ENCODE peak calls at places on chromosomes 2 and 18, in seven cellular contexts. D, Q, K, R, S, M and E are unnamed samples.

GRCh38 chr2:85830645-85831044 is 58.1 kb downstream of the ST3GAL5 start:
- DNase-seq in D (no peak), Q (no peak), K (no peak), R (no peak), S (no peak), M (no peak), E (no peak)

GRCh38 chr2:150473767-150474166 is 13.7 kb downstream of the RND3 start:
- DNase-seq in D (no peak), Q (no peak), K (no peak), R (no peak), S (no peak), M (no peak), E (no peak)

GRCh38 chr2:172196768-172197322 is 94.1 kb upstream of the DLX2 start:
- DNase-seq in D (peak), Q (peak), K (peak), R (no peak), S (no peak), M (no peak), E (no peak)

GRCh38 chr2:63050186-63050915 is at the start of gene OTX1:
- DNase-seq in D (peak), Q (peak), K (peak), R (no peak), S (peak), M (peak), E (no peak)

GRCh38 chr2:231174211-231174651 is 24.2 kb upstream of the ARMC9 start:
- DNase-seq in D (no peak), Q (no peak), K (no peak), R (no peak), S (no peak), M (no peak), E (no peak)

GRCh38 chr18:37006742-37007141 is 177.8 kb downstream of the KIAA1328 start:
- DNase-seq in D (no peak), Q (no peak), K (no peak), R (no peak), S (no peak), M (no peak), E (no peak)

GRCh38 chr2:190407246-190407661 is 901 bp upstream of the MFSD6 start:
- DNase-seq in D (no peak), Q (no peak), K (no peak), R (no peak), S (no peak), M (peak), E (no peak)

GRCh38 chr2:20050712-20051517 is 513 bp downstream of the LAPTM4A start:
- DNase-seq in D (peak), Q (peak), K (no peak), R (no peak), S (peak), M (peak), E (no peak)

GRCh38 chr2:70975237-70975636 is 3.2 kb upstream of the ANKRD53 start:
- DNase-seq in D (no peak), Q (no peak), K (no peak), R (no peak), S (no peak), M (no peak), E (no peak)

GRCh38 chr2:203869610-203870042 is 2.1 kb downstream of the CTLA4 start:
- DNase-seq in D (no peak), Q (peak), K (no peak), R (peak), S (no peak), M (no peak), E (peak)

GRCh38 chr2:5743992-5744391 is 51.8 kb downstream of the SOX11 start:
- DNase-seq in D (no peak), Q (no peak), K (no peak), R (no peak), S (no peak), M (no peak), E (no peak)

GRCh38 chr2:216221806-216222205 is 112.7 kb downstream of the XRCC5 start:
- DNase-seq in D (peak), Q (no peak), K (no peak), R (no peak), S (no peak), M (no peak), E (no peak)

GRCh38 chr18:9506046-9506792 is 30.9 kb downstream of the RALBP1 start:
- DNase-seq in D (no peak), Q (no peak), K (no peak), R (no peak), S (no peak), M (peak), E (no peak)

GRCh38 chr2:122180972-122181371 is 425.5 kb downstream of the TSN start:
- DNase-seq in D (no peak), Q (no peak), K (no peak), R (no peak), S (no peak), M (no peak), E (no peak)

GRCh38 chr2:196169521-196169920 is 1.9 kb downstream of the STK17B start:
- DNase-seq in D (no peak), Q (no peak), K (no peak), R (no peak), S (no peak), M (no peak), E (no peak)

GRCh38 chr2:189127756-189128155 is 51.8 kb downstream of the COL5A2 start:
- DNase-seq in D (no peak), Q (no peak), K (no peak), R (no peak), S (no peak), M (no peak), E (no peak)

GRCh38 chr2:8149011-8149410 is 532.8 kb upstream of the ID2 start:
- DNase-seq in D (no peak), Q (no peak), K (no peak), R (no peak), S (no peak), M (no peak), E (no peak)

GRCh38 chr2:109454304-109454703 is 159.5 kb downstream of the SEPTIN10 start:
- DNase-seq in D (no peak), Q (no peak), K (no peak), R (no peak), S (no peak), M (no peak), E (no peak)

GRCh38 chr2:183034806-183035205 is 3.5 kb downstream of the NCKAP1 start:
- DNase-seq in D (peak), Q (no peak), K (no peak), R (no peak), S (no peak), M (peak), E (no peak)

GRCh38 chr2:239822146-239822945 is 202.8 kb downstream of the NDUFA10 start:
- DNase-seq in D (no peak), Q (peak), K (no peak), R (no peak), S (no peak), M (no peak), E (no peak)